ENCODE peak calls at places on chromosomes 11 and 22, in ten cellular contexts. U, C, X, J, O, L, P, F, K and I are unnamed samples.

GRCh38 chr11:117900144-117900651 is 23.7 kb upstream of the FXYD6 start:
- DNase-seq in U (no peak), C (peak), X (no peak), J (no peak), O (no peak), L (no peak), P (no peak), F (no peak), K (no peak), I (no peak)

GRCh38 chr11:91932151-91932821 is 292.3 kb upstream of the FAT3 start:
- DNase-seq in U (no peak), C (no peak), X (no peak), J (no peak), O (peak), L (peak), P (no peak), F (peak), K (no peak), I (no peak)

GRCh38 chr11:64186205-64187165 is 514 bp downstream of the STIP1 start:
- DNase-seq in U (no peak), C (no peak), X (peak), J (no peak), O (no peak), L (no peak), P (no peak), F (no peak), K (no peak), I (no peak)

GRCh38 chr11:59615132-59615636 is 390 bp downstream of the OSBP start:
- DNase-seq in U (no peak), C (peak), X (peak), J (peak), O (no peak), L (peak), P (no peak), F (no peak), K (peak), I (no peak)

GRCh38 chr22:37316875-37317371 is 34.6 kb downstream of the CYTH4 start:
- DNase-seq in U (no peak), C (peak), X (peak), J (peak), O (peak), L (peak), P (no peak), F (no peak), K (peak), I (peak)

GRCh38 chr11:116109228-116109627 is 605.0 kb upstream of the CADM1 start:
- DNase-seq in U (no peak), C (no peak), X (no peak), J (no peak), O (no peak), L (peak), P (no peak), F (no peak), K (no peak), I (no peak)

GRCh38 chr22:27792452-27793165 is 8.9 kb downstream of the MN1 start:
- DNase-seq in U (no peak), C (no peak), X (no peak), J (no peak), O (no peak), L (no peak), P (no peak), F (no peak), K (no peak), I (no peak)

GRCh38 chr22:46934746-46935491 is 172.5 kb downstream of the TBC1D22A start:
- DNase-seq in U (no peak), C (peak), X (peak), J (no peak), O (peak), L (peak), P (no peak), F (peak), K (no peak), I (no peak)

GRCh38 chr11:111334495-111335123 is 36.3 kb downstream of the POU2AF3 start:
- DNase-seq in U (peak), C (no peak), X (no peak), J (no peak), O (no peak), L (no peak), P (peak), F (no peak), K (peak), I (no peak)

GRCh38 chr22:27397948-27398330 is 403.6 kb downstream of the MN1 start:
- DNase-seq in U (no peak), C (peak), X (no peak), J (no peak), O (peak), L (no peak), P (no peak), F (no peak), K (no peak), I (no peak)

GRCh38 chr11:94809251-94809650 is 41.1 kb downstream of the AMOTL1 start:
- DNase-seq in U (no peak), C (no peak), X (no peak), J (no peak), O (no peak), L (no peak), P (no peak), F (no peak), K (no peak), I (no peak)

GRCh38 chr11:128632151-128632791 is 44.9 kb upstream of the ETS1 start:
- DNase-seq in U (no peak), C (peak), X (peak), J (peak), O (no peak), L (peak), P (no peak), F (peak), K (no peak), I (no peak)

GRCh38 chr11:2776351-2777061 is 76.7 kb upstream of the KCNQ1OT1 start:
- DNase-seq in U (no peak), C (peak), X (no peak), J (no peak), O (no peak), L (no peak), P (no peak), F (no peak), K (no peak), I (no peak)

GRCh38 chr22:49345896-49346295 is 481.8 kb downstream of the BRD1 start:
- DNase-seq in U (no peak), C (peak), X (no peak), J (no peak), O (no peak), L (no peak), P (no peak), F (no peak), K (no peak), I (no peak)

GRCh38 chr11:47797633-47798032 is 30.5 kb upstream of the FNBP4 start:
- DNase-seq in U (no peak), C (no peak), X (peak), J (no peak), O (no peak), L (peak), P (no peak), F (peak), K (no peak), I (no peak)

GRCh38 chr11:19187101-19187500 is 14.7 kb downstream of the CSRP3 start:
- DNase-seq in U (no peak), C (no peak), X (no peak), J (no peak), O (no peak), L (no peak), P (no peak), F (peak), K (no peak), I (no peak)

GRCh38 chr22:35746946-35747703 is 29.5 kb downstream of the APOL5 start:
- DNase-seq in U (no peak), C (no peak), X (no peak), J (no peak), O (no peak), L (no peak), P (no peak), F (no peak), K (no peak), I (no peak)

GRCh38 chr11:69434341-69434960 is 47.0 kb upstream of the LINC01488 start:
- DNase-seq in U (no peak), C (no peak), X (no peak), J (no peak), O (no peak), L (no peak), P (no peak), F (no peak), K (no peak), I (no peak)

GRCh38 chr11:34996958-34997357 is 80.5 kb downstream of the PDHX start:
- DNase-seq in U (no peak), C (no peak), X (no peak), J (no peak), O (no peak), L (no peak), P (no peak), F (no peak), K (no peak), I (no peak)

GRCh38 chr11:69231466-69232018 is 62.4 kb upstream of the MYEOV start:
- DNase-seq in U (no peak), C (peak), X (no peak), J (no peak), O (no peak), L (no peak), P (no peak), F (no peak), K (no peak), I (no peak)

GRCh38 chr11:19844012-19844411 is 131.4 kb downstream of the NAV2 start:
- DNase-seq in U (no peak), C (no peak), X (no peak), J (no peak), O (no peak), L (no peak), P (no peak), F (no peak), K (no peak), I (no peak)

GRCh38 chr11:79393362-79394043 is 47.3 kb downstream of the TENM4 start:
- DNase-seq in U (no peak), C (no peak), X (no peak), J (no peak), O (no peak), L (peak), P (no peak), F (no peak), K (peak), I (no peak)

GRCh38 chr11:36540998-36541397 is 26.8 kb upstream of the RAG1 start:
- DNase-seq in U (no peak), C (peak), X (peak), J (no peak), O (peak), L (peak), P (no peak), F (peak), K (peak), I (peak)

GRCh38 chr22:49017769-49018330 is 809.8 kb downstream of the BRD1 start:
- DNase-seq in U (no peak), C (no peak), X (no peak), J (no peak), O (no peak), L (no peak), P (no peak), F (no peak), K (no peak), I (no peak)

GRCh38 chr11:78138694-78139421 is 568 bp downstream of the ALG8 start:
- DNase-seq in U (no peak), C (peak), X (peak), J (peak), O (no peak), L (peak), P (no peak), F (no peak), K (no peak), I (no peak)

GRCh38 chr11:37449146-37449545 is 851.1 kb upstream of the RAG2 start:
- DNase-seq in U (no peak), C (no peak), X (no peak), J (no peak), O (no peak), L (no peak), P (no peak), F (no peak), K (no peak), I (no peak)

GRCh38 chr22:37739611-37740049 is 42.8 kb downstream of the TRIOBP start:
- DNase-seq in U (no peak), C (no peak), X (no peak), J (no peak), O (no peak), L (no peak), P (no peak), F (no peak), K (no peak), I (no peak)

GRCh38 chr22:22709719-22710445 is 65.5 kb downstream of the GGTLC2 start:
- DNase-seq in U (no peak), C (no peak), X (no peak), J (no peak), O (no peak), L (no peak), P (no peak), F (no peak), K (no peak), I (no peak)

GRCh38 chr11:9273430-9274336 is 8.5 kb upstream of the DENND5A start:
- DNase-seq in U (no peak), C (peak), X (no peak), J (no peak), O (peak), L (no peak), P (no peak), F (peak), K (no peak), I (no peak)

GRCh38 chr11:78050964-78051831 is 12.5 kb upstream of the THRSP start:
- DNase-seq in U (no peak), C (no peak), X (no peak), J (no peak), O (peak), L (peak), P (no peak), F (peak), K (no peak), I (no peak)

GRCh38 chr11:71548716-71549151 is 514 bp downstream of the KRTAP5-9 start:
- DNase-seq in U (no peak), C (peak), X (no peak), J (no peak), O (no peak), L (no peak), P (no peak), F (no peak), K (no peak), I (no peak)